ENCODE peak calls at places on chromosomes 2 and 18, in six cellular contexts. One of them, this sample, is unnamed.

GRCh38 chr2:54549912-54550518 is 93.9 kb downstream of the SPTBN1 start:
- DNase-seq in CD4-positive, alpha-beta T cell: no peak
- DNase-seq in brain microvascular endothelial cell: no peak
- DNase-seq in K562: no peak
- DNase-seq in right atrium auricular region: peak; percentile 42
- DNase-seq in kidney: no peak
- DNase-seq in this sample: no peak

GRCh38 chr2:148524519-148524919 is 120.0 kb upstream of the EPC2 start:
- DNase-seq in kidney: no peak
- DNase-seq in K562: no peak
- DNase-seq in CD4-positive, alpha-beta T cell: peak; percentile 54
- DNase-seq in brain microvascular endothelial cell: no peak
- DNase-seq in right atrium auricular region: no peak
- DNase-seq in this sample: no peak

GRCh38 chr2:197294260-197294659 is 16.3 kb downstream of the ANKRD44 start:
- DNase-seq in kidney: no peak
- DNase-seq in brain microvascular endothelial cell: no peak
- DNase-seq in K562: no peak
- DNase-seq in CD4-positive, alpha-beta T cell: no peak
- DNase-seq in right atrium auricular region: no peak
- DNase-seq in this sample: no peak

GRCh38 chr2:130286983-130287655 is 55.6 kb upstream of the IMP4 start:
- DNase-seq in brain microvascular endothelial cell: no peak
- DNase-seq in CD4-positive, alpha-beta T cell: no peak
- DNase-seq in K562: no peak
- DNase-seq in kidney: peak; percentile 69
- DNase-seq in right atrium auricular region: no peak
- DNase-seq in this sample: no peak

GRCh38 chr18:6876646-6877045 is 147.1 kb downstream of the ARHGAP28 start:
- DNase-seq in brain microvascular endothelial cell: peak; percentile 43
- DNase-seq in right atrium auricular region: no peak
- DNase-seq in K562: no peak
- DNase-seq in kidney: no peak
- DNase-seq in CD4-positive, alpha-beta T cell: no peak
- DNase-seq in this sample: no peak

GRCh38 chr2:34096552-34097171 is 497.6 kb upstream of the FAM98A start:
- DNase-seq in right atrium auricular region: no peak
- DNase-seq in CD4-positive, alpha-beta T cell: peak; percentile 32
- DNase-seq in K562: peak; percentile 54
- DNase-seq in brain microvascular endothelial cell: peak; percentile 69
- DNase-seq in kidney: no peak
- DNase-seq in this sample: no peak

GRCh38 chr18:23814977-23815614 is 125.8 kb downstream of the LAMA3 start:
- DNase-seq in K562: no peak
- DNase-seq in brain microvascular endothelial cell: no peak
- DNase-seq in kidney: no peak
- DNase-seq in right atrium auricular region: no peak
- DNase-seq in CD4-positive, alpha-beta T cell: no peak
- DNase-seq in this sample: no peak

GRCh38 chr2:54666131-54666637 is 57.3 kb upstream of the EML6 start:
- DNase-seq in brain microvascular endothelial cell: peak; percentile 64
- DNase-seq in K562: no peak
- DNase-seq in kidney: no peak
- DNase-seq in right atrium auricular region: peak; percentile 73
- DNase-seq in CD4-positive, alpha-beta T cell: no peak
- DNase-seq in this sample: no peak

GRCh38 chr2:129936334-129936934 is 43.0 kb upstream of the RAB6C start:
- DNase-seq in K562: peak; percentile 73
- DNase-seq in kidney: no peak
- DNase-seq in right atrium auricular region: no peak
- DNase-seq in brain microvascular endothelial cell: no peak
- DNase-seq in CD4-positive, alpha-beta T cell: no peak
- DNase-seq in this sample: no peak

GRCh38 chr2:237190958-237191692 is 105.4 kb downstream of the COPS8 start:
- DNase-seq in brain microvascular endothelial cell: no peak
- DNase-seq in K562: no peak
- DNase-seq in right atrium auricular region: no peak
- DNase-seq in kidney: peak; percentile 54
- DNase-seq in CD4-positive, alpha-beta T cell: no peak
- DNase-seq in this sample: no peak

GRCh38 chr2:16079637-16080036 is 139.3 kb downstream of the MYCN start:
- DNase-seq in CD4-positive, alpha-beta T cell: no peak
- DNase-seq in right atrium auricular region: no peak
- DNase-seq in brain microvascular endothelial cell: no peak
- DNase-seq in kidney: no peak
- DNase-seq in K562: no peak
- DNase-seq in this sample: no peak

GRCh38 chr2:182594286-182594685 is 121.8 kb upstream of the DNAJC10 start:
- DNase-seq in K562: no peak
- DNase-seq in brain microvascular endothelial cell: no peak
- DNase-seq in right atrium auricular region: no peak
- DNase-seq in kidney: no peak
- DNase-seq in CD4-positive, alpha-beta T cell: no peak
- DNase-seq in this sample: no peak

GRCh38 chr2:36356990-36357505 is 1.5 kb downstream of the CRIM1 start:
- DNase-seq in K562: no peak
- DNase-seq in brain microvascular endothelial cell: no peak
- DNase-seq in kidney: no peak
- DNase-seq in CD4-positive, alpha-beta T cell: no peak
- DNase-seq in right atrium auricular region: no peak
- DNase-seq in this sample: no peak

GRCh38 chr2:181742908-181743722 is 62.8 kb upstream of the NEUROD1 start:
- DNase-seq in K562: peak; percentile 68
- DNase-seq in right atrium auricular region: no peak
- DNase-seq in CD4-positive, alpha-beta T cell: no peak
- DNase-seq in kidney: no peak
- DNase-seq in brain microvascular endothelial cell: peak; percentile 50
- DNase-seq in this sample: no peak

GRCh38 chr18:37845498-37845897 is 279.9 kb upstream of the CELF4 start:
- DNase-seq in brain microvascular endothelial cell: no peak
- DNase-seq in right atrium auricular region: no peak
- DNase-seq in K562: no peak
- DNase-seq in CD4-positive, alpha-beta T cell: no peak
- DNase-seq in kidney: no peak
- DNase-seq in this sample: no peak

GRCh38 chr18:60978338-60978737 is 354.9 kb upstream of the CDH20 start:
- DNase-seq in brain microvascular endothelial cell: peak; percentile 81
- DNase-seq in right atrium auricular region: no peak
- DNase-seq in K562: no peak
- DNase-seq in kidney: no peak
- DNase-seq in CD4-positive, alpha-beta T cell: no peak
- DNase-seq in this sample: no peak

GRCh38 chr2:11873766-11874165 is 127.3 kb downstream of the LPIN1 start:
- DNase-seq in CD4-positive, alpha-beta T cell: no peak
- DNase-seq in right atrium auricular region: no peak
- DNase-seq in K562: no peak
- DNase-seq in kidney: no peak
- DNase-seq in brain microvascular endothelial cell: no peak
- DNase-seq in this sample: no peak

GRCh38 chr18:31685097-31686082 is 1.0 kb upstream of the B4GALT6 start:
- DNase-seq in right atrium auricular region: no peak
- DNase-seq in CD4-positive, alpha-beta T cell: peak; percentile 51
- DNase-seq in kidney: peak; percentile 85
- DNase-seq in brain microvascular endothelial cell: peak; percentile 16
- DNase-seq in K562: peak; percentile 41
- DNase-seq in this sample: peak; percentile 85

GRCh38 chr18:6139007-6139406 is 243.7 kb upstream of the TMEM200C start:
- DNase-seq in brain microvascular endothelial cell: no peak
- DNase-seq in right atrium auricular region: no peak
- DNase-seq in kidney: no peak
- DNase-seq in K562: no peak
- DNase-seq in CD4-positive, alpha-beta T cell: no peak
- DNase-seq in this sample: no peak

GRCh38 chr2:190805843-190806242 is 74.8 kb upstream of the GLS start:
- DNase-seq in brain microvascular endothelial cell: no peak
- DNase-seq in K562: no peak
- DNase-seq in CD4-positive, alpha-beta T cell: no peak
- DNase-seq in right atrium auricular region: no peak
- DNase-seq in kidney: no peak
- DNase-seq in this sample: no peak

GRCh38 chr2:125318740-125319139 is 1293.7 kb downstream of the CNTNAP5 start:
- DNase-seq in kidney: no peak
- DNase-seq in right atrium auricular region: no peak
- DNase-seq in K562: no peak
- DNase-seq in CD4-positive, alpha-beta T cell: no peak
- DNase-seq in brain microvascular endothelial cell: no peak
- DNase-seq in this sample: no peak

GRCh38 chr2:65159921-65160320 is 30.0 kb upstream of the RAB1A start:
- DNase-seq in right atrium auricular region: no peak
- DNase-seq in CD4-positive, alpha-beta T cell: no peak
- DNase-seq in brain microvascular endothelial cell: no peak
- DNase-seq in kidney: no peak
- DNase-seq in K562: no peak
- DNase-seq in this sample: no peak

GRCh38 chr2:54708584-54709340 is 14.7 kb upstream of the EML6 start:
- DNase-seq in K562: no peak
- DNase-seq in CD4-positive, alpha-beta T cell: no peak
- DNase-seq in brain microvascular endothelial cell: no peak
- DNase-seq in right atrium auricular region: no peak
- DNase-seq in kidney: peak; percentile 85
- DNase-seq in this sample: no peak

GRCh38 chr2:58484201-58484600 is 243.1 kb upstream of the FANCL start:
- DNase-seq in kidney: no peak
- DNase-seq in right atrium auricular region: no peak
- DNase-seq in K562: no peak
- DNase-seq in brain microvascular endothelial cell: no peak
- DNase-seq in CD4-positive, alpha-beta T cell: no peak
- DNase-seq in this sample: no peak

GRCh38 chr18:63339920-63340484 is 20.4 kb upstream of the BCL2 start:
- DNase-seq in brain microvascular endothelial cell: no peak
- DNase-seq in right atrium auricular region: no peak
- DNase-seq in kidney: no peak
- DNase-seq in CD4-positive, alpha-beta T cell: no peak
- DNase-seq in K562: peak; percentile 53
- DNase-seq in this sample: no peak

GRCh38 chr2:160612266-160612864 is 118.8 kb upstream of the RBMS1 start:
- DNase-seq in brain microvascular endothelial cell: no peak
- DNase-seq in K562: no peak
- DNase-seq in CD4-positive, alpha-beta T cell: no peak
- DNase-seq in kidney: no peak
- DNase-seq in right atrium auricular region: no peak
- DNase-seq in this sample: no peak

DNA sequence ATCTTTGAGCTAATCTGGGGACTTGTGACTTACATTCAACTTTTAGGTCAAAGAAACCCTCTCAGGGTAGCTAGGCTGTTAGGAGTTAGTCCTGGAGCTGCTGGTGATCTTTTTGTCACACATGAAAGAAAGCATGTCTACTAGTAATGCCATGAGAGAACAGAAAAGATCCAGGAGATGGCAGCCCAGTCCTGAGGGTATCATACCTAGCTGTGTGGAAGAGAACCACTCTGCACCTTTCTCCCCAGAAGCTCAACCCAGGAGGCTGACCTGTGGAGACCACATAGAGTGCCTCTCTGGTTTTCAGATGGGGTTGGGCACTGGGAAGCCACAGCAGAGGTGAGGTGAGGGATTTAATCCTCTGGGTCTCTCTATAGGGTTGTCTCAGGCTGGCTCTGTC is 460.2 kb upstream of the UBE2E3 start:
- DNase-seq in CD4-positive, alpha-beta T cell: no peak
- DNase-seq in right atrium auricular region: no peak
- DNase-seq in brain microvascular endothelial cell: peak; percentile 22
- DNase-seq in K562: no peak
- DNase-seq in kidney: no peak
- DNase-seq in this sample: no peak
- TF ChIP-seq CTCF in CD4-positive, alpha-beta T cell: no peak
- TF ChIP-seq CTCF in right atrium auricular region: no peak
- TF ChIP-seq CTCF in brain microvascular endothelial cell: peak; percentile 38
- TF ChIP-seq CTCF in K562: no peak
- TF ChIP-seq CTCF in kidney: no peak
- TF ChIP-seq CTCF in this sample: no peak

GRCh38 chr2:238706673-238707072 is 141.2 kb upstream of the TWIST2 start:
- DNase-seq in K562: no peak
- DNase-seq in brain microvascular endothelial cell: no peak
- DNase-seq in CD4-positive, alpha-beta T cell: no peak
- DNase-seq in right atrium auricular region: peak; percentile 34
- DNase-seq in kidney: no peak
- DNase-seq in this sample: no peak
- TF ChIP-seq CTCF in K562: no peak
- TF ChIP-seq CTCF in brain microvascular endothelial cell: peak; percentile 43
- TF ChIP-seq CTCF in CD4-positive, alpha-beta T cell: no peak
- TF ChIP-seq CTCF in right atrium auricular region: no peak
- TF ChIP-seq CTCF in kidney: no peak
- TF ChIP-seq CTCF in this sample: peak; percentile 72

GRCh38 chr2:200352631-200353030 is 46.1 kb downstream of the SPATS2L start:
- DNase-seq in CD4-positive, alpha-beta T cell: no peak
- DNase-seq in kidney: no peak
- DNase-seq in brain microvascular endothelial cell: peak; percentile 74
- DNase-seq in K562: no peak
- DNase-seq in right atrium auricular region: no peak
- DNase-seq in this sample: no peak
- TF ChIP-seq CTCF in CD4-positive, alpha-beta T cell: no peak
- TF ChIP-seq CTCF in kidney: no peak
- TF ChIP-seq CTCF in brain microvascular endothelial cell: no peak
- TF ChIP-seq CTCF in K562: no peak
- TF ChIP-seq CTCF in right atrium auricular region: no peak
- TF ChIP-seq CTCF in this sample: no peak

DNA sequence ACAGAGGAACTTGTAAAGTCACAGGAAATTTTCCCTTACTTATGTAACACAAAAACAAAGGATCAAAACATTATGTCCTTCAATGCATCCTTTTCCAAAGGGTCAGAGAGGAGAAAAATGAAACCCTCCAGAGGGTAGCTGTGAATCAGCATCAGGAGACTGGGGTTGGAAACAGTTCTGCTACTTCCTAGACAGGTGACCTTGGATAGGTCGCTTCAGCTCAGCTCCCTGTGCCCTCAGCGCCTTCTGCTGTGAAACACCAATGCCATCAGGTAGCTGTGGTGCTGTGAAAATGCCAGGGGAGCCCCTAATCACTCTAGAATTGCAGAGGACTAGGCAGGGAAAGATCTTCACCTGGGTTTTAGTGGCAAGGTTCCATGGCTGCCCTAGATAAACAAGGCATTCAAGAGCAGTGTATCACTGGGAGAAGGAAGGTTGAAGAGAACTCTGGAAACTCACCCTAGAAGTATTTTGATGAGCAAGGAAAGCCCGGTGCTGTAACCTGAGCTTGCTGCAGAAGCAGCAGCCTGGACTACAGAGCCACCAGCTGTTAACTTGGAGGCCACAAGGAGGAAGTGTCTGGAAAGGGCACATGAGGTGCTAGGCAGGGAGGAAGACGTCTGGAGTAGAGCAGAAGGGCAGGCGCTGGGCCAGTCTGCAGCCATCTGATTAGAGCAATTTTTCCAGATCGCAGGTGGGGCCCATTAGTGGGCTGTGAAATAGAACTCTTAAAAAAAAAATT is 100.7 kb upstream of the MCFD2 start:
- DNase-seq in K562: peak; percentile 52
- DNase-seq in kidney: no peak
- DNase-seq in CD4-positive, alpha-beta T cell: no peak
- DNase-seq in right atrium auricular region: no peak
- DNase-seq in brain microvascular endothelial cell: peak; percentile 84
- DNase-seq in this sample: no peak
- TF ChIP-seq CTCF in K562: no peak
- TF ChIP-seq CTCF in kidney: no peak
- TF ChIP-seq CTCF in CD4-positive, alpha-beta T cell: no peak
- TF ChIP-seq CTCF in right atrium auricular region: no peak
- TF ChIP-seq CTCF in brain microvascular endothelial cell: peak; percentile 62
- TF ChIP-seq CTCF in this sample: no peak

This sample was measured in type B pancreatic cell.